ENCODE peak calls at places on chromosome 22, in six cellular contexts. U is SK-N-SH, I is AG10803, Y is aorta, J is left cardiac atrium, G is T-cell. K is an unnamed sample.

GRCh38 chr22:39284142-39284980 is 35.1 kb downstream of the RPL3 start:
- DNase-seq in U (no peak), I (no peak), J (no peak), Y (no peak), G (no peak), K (no peak)

GRCh38 chr22:26404851-26405357 is 24.2 kb upstream of the ASPHD2 start:
- DNase-seq in G (no peak), J (no peak), Y (no peak), I (no peak), U (no peak), K (no peak)

GRCh38 chr22:37552560-37553163 is 7.6 kb upstream of the CDC42EP1 start:
- DNase-seq in U (peak), I (peak), J (peak), Y (peak), G (no peak), K (peak)

GRCh38 chr22:41544671-41545476 is 604 bp upstream of the POLR3H start:
- DNase-seq in J (no peak), I (no peak), Y (no peak), G (peak), U (no peak), K (no peak)

GRCh38 chr22:43343262-43343988 is at the start of gene SCUBE1:
- DNase-seq in J (peak), U (peak), Y (peak), G (peak), I (no peak), K (peak)

GRCh38 chr22:46918197-46918596 is 155.7 kb downstream of the TBC1D22A start:
- DNase-seq in Y (no peak), G (no peak), J (no peak), I (no peak), U (no peak), K (no peak)

GRCh38 chr22:45992737-45993136 is 15.8 kb upstream of the WNT7B start:
- DNase-seq in U (no peak), J (no peak), G (no peak), I (no peak), Y (no peak), K (no peak)

GRCh38 chr22:49395617-49396016 is 432.1 kb downstream of the BRD1 start:
- DNase-seq in I (no peak), Y (no peak), J (no peak), G (no peak), U (no peak), K (no peak)

GRCh38 chr22:49310354-49310753 is 517.3 kb downstream of the BRD1 start:
- DNase-seq in G (no peak), J (no peak), Y (no peak), U (no peak), I (no peak), K (no peak)

GRCh38 chr22:44271010-44271500 is 41.7 kb downstream of the SHISAL1 start:
- DNase-seq in U (no peak), J (no peak), I (no peak), Y (peak), G (no peak), K (no peak)

GRCh38 chr22:39278040-39278439 is 33.3 kb upstream of the PDGFB start:
- DNase-seq in U (no peak), G (no peak), J (no peak), I (peak), Y (no peak), K (peak)

GRCh38 chr22:35615156-35615555 is 2.0 kb downstream of the MB start:
- DNase-seq in Y (peak), I (peak), G (no peak), U (no peak), J (no peak), K (no peak)

GRCh38 chr22:31229402-31230140 is 17.5 kb downstream of the LIMK2 start:
- DNase-seq in I (peak), G (no peak), J (peak), U (peak), Y (peak), K (peak)

GRCh38 chr22:47161631-47162030 is 399.2 kb downstream of the TBC1D22A start:
- DNase-seq in J (no peak), U (no peak), Y (peak), G (no peak), I (peak), K (no peak)

GRCh38 chr22:20315337-20316216 is 4.3 kb downstream of the DGCR6L start:
- DNase-seq in Y (no peak), I (no peak), J (no peak), G (no peak), U (no peak), K (no peak)

GRCh38 chr22:35152316-35152715 is 86.4 kb downstream of the ISX start:
- DNase-seq in G (no peak), J (no peak), U (no peak), I (no peak), Y (no peak), K (no peak)

GRCh38 chr22:21446128-21446826 is 20.9 kb upstream of the TMEM191C start:
- DNase-seq in Y (peak), J (peak), G (no peak), I (no peak), U (no peak), K (no peak)

GRCh38 chr22:42433754-42434153 is 1.6 kb upstream of the NFAM1 start:
- DNase-seq in J (no peak), U (no peak), I (no peak), G (no peak), Y (no peak), K (no peak)

GRCh38 chr22:38298312-38299000 is 18.8 kb downstream of the CSNK1E start:
- DNase-seq in J (no peak), G (peak), I (peak), Y (no peak), U (peak), K (peak)

GRCh38 chr22:46078241-46079092 is 71.9 kb upstream of the PPARA start:
- DNase-seq in J (peak), I (peak), G (no peak), U (peak), Y (peak), K (peak)

GRCh38 chr22:49134076-49134475 is 693.6 kb downstream of the BRD1 start:
- DNase-seq in Y (no peak), I (no peak), G (no peak), J (no peak), U (no peak), K (no peak)

GRCh38 chr22:31075961-31076360 is 5.2 kb upstream of the SMTN start:
- DNase-seq in G (no peak), I (peak), U (no peak), J (peak), Y (peak), K (no peak)

GRCh38 chr22:35547993-35548761 is 7.5 kb downstream of the RASD2 start:
- DNase-seq in J (no peak), I (no peak), U (no peak), Y (no peak), G (no peak), K (no peak)

GRCh38 chr22:35329114-35329847 is 29.6 kb downstream of the TOM1 start:
- DNase-seq in Y (no peak), U (no peak), G (no peak), I (no peak), J (no peak), K (no peak)

K was measured in EL.